ENCODE peak calls at places on chromosome 10, in seven cellular contexts. T is sigmoid colon; R is ovary; L is natural killer cell; V is CD8-positive, alpha-beta T cell; A is WTC11; H is GM12864. G is an unnamed sample.

GRCh38 chr10:21364196-21365114 is 161.0 kb downstream of the SKIDA1 start:
- DNase-seq in T (no peak), R (no peak), L (no peak), V (no peak), A (peak), H (no peak), G (no peak)

GRCh38 chr10:119370972-119371703 is 163.8 kb downstream of the GRK5 start:
- DNase-seq in T (peak), R (peak), L (no peak), V (no peak), A (no peak), H (no peak), G (no peak)

GRCh38 chr10:6399241-6399701 is 180.8 kb downstream of the PRKCQ start:
- DNase-seq in T (no peak), R (no peak), L (no peak), V (no peak), A (no peak), H (no peak), G (no peak)

GRCh38 chr10:101467286-101467770 is 113.4 kb downstream of the BTRC start:
- DNase-seq in T (no peak), R (peak), L (no peak), V (peak), A (no peak), H (peak), G (no peak)

GRCh38 chr10:5291501-5292195 is 73.1 kb upstream of the UCN3 start:
- DNase-seq in T (peak), R (no peak), L (peak), V (peak), A (no peak), H (no peak), G (no peak)

GRCh38 chr10:80154978-80155695 is 22.6 kb downstream of the PLAC9 start:
- DNase-seq in T (no peak), R (no peak), L (no peak), V (no peak), A (no peak), H (no peak), G (no peak)

GRCh38 chr10:90857635-90858488 is at the start of gene HTR7:
- DNase-seq in T (peak), R (peak), L (peak), V (peak), A (peak), H (no peak), G (peak)

GRCh38 chr10:50279489-50279888 is 28.2 kb upstream of the ASAH2 start:
- DNase-seq in T (no peak), R (no peak), L (no peak), V (no peak), A (peak), H (no peak), G (no peak)

GRCh38 chr10:132554991-132555647 is 17.5 kb downstream of the INPP5A start:
- DNase-seq in T (peak), R (peak), L (peak), V (peak), A (no peak), H (no peak), G (no peak)

GRCh38 chr10:49167629-49168540 is 20.3 kb downstream of the TMEM273 start:
- DNase-seq in T (no peak), R (no peak), L (no peak), V (no peak), A (no peak), H (no peak), G (no peak)

GRCh38 chr10:29301359-29301910 is 12.6 kb downstream of the LYZL1 start:
- DNase-seq in T (no peak), R (no peak), L (no peak), V (no peak), A (no peak), H (no peak), G (no peak)

GRCh38 chr10:69477968-69478597 is 26.8 kb downstream of the TSPAN15 start:
- DNase-seq in T (no peak), R (no peak), L (no peak), V (no peak), A (no peak), H (no peak), G (no peak)

GRCh38 chr10:23094786-23095403 is 484 bp upstream of the MSRB2 start:
- DNase-seq in T (no peak), R (no peak), L (no peak), V (no peak), A (no peak), H (no peak), G (no peak)

GRCh38 chr10:100528123-100528884 is 1.4 kb downstream of the NDUFB8 start:
- DNase-seq in T (no peak), R (no peak), L (no peak), V (no peak), A (no peak), H (no peak), G (no peak)

GRCh38 chr10:7337431-7338171 is 73.2 kb downstream of the SFMBT2 start:
- DNase-seq in T (no peak), R (no peak), L (no peak), V (no peak), A (no peak), H (peak), G (no peak)

GRCh38 chr10:26860542-26861325 is at the start of gene ABI1:
- DNase-seq in T (peak), R (peak), L (peak), V (peak), A (peak), H (peak), G (peak)
- TF ChIP-seq CTCF in T (no peak), R (no peak), L (no peak), V (no peak), A (no peak), H (peak), G (peak)

GRCh38 chr10:91923371-91924211 is at the start of gene BTAF1:
- DNase-seq in T (peak), R (peak), L (peak), V (peak), A (peak), H (peak), G (peak)
- TF ChIP-seq CTCF in T (no peak), R (no peak), L (no peak), V (no peak), A (no peak), H (peak), G (no peak)

GRCh38 chr10:127346604-127347003 is 150.2 kb upstream of the INSYN2A start:
- DNase-seq in T (no peak), R (no peak), L (no peak), V (no peak), A (no peak), H (no peak), G (no peak)
- TF ChIP-seq CTCF in T (no peak), R (no peak), L (no peak), V (no peak), A (no peak), H (no peak), G (no peak)

GRCh38 chr10:613661-614340 is 75.7 kb downstream of the DIP2C start:
- DNase-seq in T (peak), R (no peak), L (no peak), V (no peak), A (no peak), H (no peak), G (no peak)
- TF ChIP-seq CTCF in T (no peak), R (no peak), L (no peak), V (no peak), A (no peak), H (no peak), G (no peak)

DNA sequence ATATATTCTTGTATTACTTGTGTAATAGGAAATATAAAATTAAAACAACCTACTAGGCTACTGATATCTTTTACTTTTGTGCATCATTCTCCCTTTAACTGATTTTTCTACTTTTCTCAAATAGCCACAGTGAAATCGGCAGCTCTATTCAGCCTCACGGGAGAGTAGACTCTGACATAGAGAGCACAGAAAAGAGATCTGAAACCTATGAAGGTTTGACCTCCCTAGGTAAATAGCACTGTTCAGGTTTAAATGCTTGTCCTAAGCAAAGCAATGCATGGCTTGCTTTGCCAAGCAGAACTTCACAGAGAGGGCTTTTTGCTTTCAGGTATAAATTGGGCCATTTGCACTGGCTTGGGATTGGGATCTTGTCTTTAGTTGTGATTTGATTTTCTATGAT is 53.1 kb downstream of the ACADSB start:
- DNase-seq in T (no peak), R (no peak), L (no peak), V (no peak), A (no peak), H (no peak), G (no peak)
- TF ChIP-seq CTCF in T (no peak), R (no peak), L (no peak), V (no peak), A (no peak), H (no peak), G (no peak)

GRCh38 chr10:78394050-78394449 is 360.4 kb downstream of the RPS24 start:
- DNase-seq in T (no peak), R (no peak), L (no peak), V (no peak), A (no peak), H (no peak), G (no peak)

GRCh38 chr10:78397796-78398195 is 364.1 kb downstream of the RPS24 start:
- DNase-seq in T (no peak), R (no peak), L (no peak), V (no peak), A (no peak), H (no peak), G (no peak)

GRCh38 chr10:78398385-78398784 is 364.7 kb downstream of the RPS24 start:
- DNase-seq in T (no peak), R (no peak), L (no peak), V (no peak), A (no peak), H (no peak), G (no peak)

GRCh38 chr10:78395162-78395561 is 361.5 kb downstream of the RPS24 start:
- DNase-seq in T (no peak), R (no peak), L (no peak), V (no peak), A (no peak), H (no peak), G (no peak)

GRCh38 chr10:78396754-78397153 is 363.1 kb downstream of the RPS24 start:
- DNase-seq in T (no peak), R (no peak), L (no peak), V (no peak), A (no peak), H (no peak), G (no peak)
- TF ChIP-seq CTCF in T (no peak), R (no peak), L (no peak), V (no peak), A (no peak), H (no peak), G (no peak)

GRCh38 chr10:98745645-98746044 is 298.9 kb upstream of the HPS1 start:
- DNase-seq in T (no peak), R (no peak), L (no peak), V (no peak), A (no peak), H (peak), G (no peak)

DNA sequence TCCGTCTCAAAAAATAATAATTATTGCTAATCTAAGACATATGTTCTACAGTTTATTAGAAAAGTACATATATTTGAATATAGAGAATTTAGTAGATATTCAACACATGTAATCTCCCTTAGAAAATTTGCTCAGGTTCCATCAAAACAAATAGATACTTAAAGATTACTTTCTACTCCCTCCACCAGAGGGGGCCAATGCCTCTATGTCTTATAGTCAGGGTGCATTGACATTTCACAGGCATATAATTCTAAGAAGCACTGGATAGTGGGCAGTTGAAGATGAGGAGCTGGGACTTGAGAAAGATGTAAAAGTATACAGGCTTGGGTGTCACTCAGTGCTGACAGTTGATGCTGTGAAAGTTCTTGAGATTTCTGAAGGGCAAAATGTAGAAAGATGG is 301.6 kb upstream of the HPS1 start:
- DNase-seq in T (no peak), R (no peak), L (no peak), V (no peak), A (peak), H (peak), G (no peak)
- TF ChIP-seq CTCF in T (no peak), R (no peak), L (no peak), V (no peak), A (peak), H (peak), G (peak)

GRCh38 chr10:117175215-117175900 is 21.9 kb upstream of the KCNK18 start:
- DNase-seq in T (no peak), R (no peak), L (no peak), V (no peak), A (peak), H (no peak), G (no peak)
- TF ChIP-seq CTCF in T (no peak), R (no peak), L (peak), V (no peak), A (no peak), H (no peak), G (no peak)

G was measured in D721Med.